ENCODE peak calls at places on chromosomes 5 and 9, in six cellular contexts. N, H, B, X, W and P are unnamed samples. For H3K9me3, the result is how much of the 10 kb centered on the place peaks cover.

GRCh38 chr5:71778678-71779276 is 59.7 kb downstream of the CARTPT start:
- DNase-seq in N (peak), H (no peak), B (peak), X (peak), W (peak), P (peak)

GRCh38 chr9:132743886-132744544 is 73.8 kb downstream of the GTF3C4 start:
- DNase-seq in N (no peak), H (no peak), B (no peak), X (peak), W (peak), P (no peak)

GRCh38 chr5:72363146-72363802 is 43.1 kb downstream of the PTCD2 start:
- DNase-seq in N (peak), H (no peak), B (peak), X (no peak), W (no peak), P (peak)

GRCh38 chr5:167743685-167744084 is 547.8 kb upstream of the WWC1 start:
- DNase-seq in N (peak), H (no peak), B (peak), X (no peak), W (no peak), P (peak)

GRCh38 chr5:81163641-81164040 is 69.5 kb upstream of the CKMT2 start:
- DNase-seq in N (peak), H (no peak), B (no peak), X (no peak), W (no peak), P (no peak)

GRCh38 chr9:27308691-27309390 is 11.9 kb upstream of the EQTN start:
- DNase-seq in N (no peak), H (no peak), B (no peak), X (no peak), W (no peak), P (no peak)

GRCh38 chr5:24789631-24790354 is 145.0 kb upstream of the CDH10 start:
- DNase-seq in N (peak), H (no peak), B (no peak), X (no peak), W (no peak), P (no peak)

GRCh38 chr5:54520940-54521339 is 3.4 kb downstream of the SNX18 start:
- DNase-seq in N (peak), H (no peak), B (no peak), X (no peak), W (no peak), P (no peak)

GRCh38 chr9:86945868-86946711 is 1.2 kb downstream of the GAS1 start:
- DNase-seq in N (peak), H (no peak), B (peak), X (peak), W (peak), P (peak)

GRCh38 chr9:6049798-6050197 is 34.4 kb upstream of the RANBP6 start:
- DNase-seq in N (no peak), H (peak), B (no peak), X (no peak), W (no peak), P (peak)

GRCh38 chr5:51242453-51242852 is 140.8 kb upstream of the ISL1 start:
- DNase-seq in N (no peak), H (no peak), B (no peak), X (no peak), W (no peak), P (no peak)

GRCh38 chr5:59542841-59543825 is 350.4 kb downstream of the PDE4D start:
- DNase-seq in N (peak), H (no peak), B (no peak), X (peak), W (peak), P (no peak)

GRCh38 chr9:135815433-135816178 is 91.7 kb downstream of the CAMSAP1 start:
- DNase-seq in N (no peak), H (no peak), B (no peak), X (no peak), W (no peak), P (no peak)

GRCh38 chr9:92181296-92181695 is 66.1 kb upstream of the SPTLC1 start:
- DNase-seq in N (no peak), H (no peak), B (no peak), X (no peak), W (no peak), P (no peak)

GRCh38 chr5:109936091-109936490 is 246.4 kb downstream of the MAN2A1 start:
- DNase-seq in N (no peak), H (no peak), B (no peak), X (no peak), W (no peak), P (peak)

DNA sequence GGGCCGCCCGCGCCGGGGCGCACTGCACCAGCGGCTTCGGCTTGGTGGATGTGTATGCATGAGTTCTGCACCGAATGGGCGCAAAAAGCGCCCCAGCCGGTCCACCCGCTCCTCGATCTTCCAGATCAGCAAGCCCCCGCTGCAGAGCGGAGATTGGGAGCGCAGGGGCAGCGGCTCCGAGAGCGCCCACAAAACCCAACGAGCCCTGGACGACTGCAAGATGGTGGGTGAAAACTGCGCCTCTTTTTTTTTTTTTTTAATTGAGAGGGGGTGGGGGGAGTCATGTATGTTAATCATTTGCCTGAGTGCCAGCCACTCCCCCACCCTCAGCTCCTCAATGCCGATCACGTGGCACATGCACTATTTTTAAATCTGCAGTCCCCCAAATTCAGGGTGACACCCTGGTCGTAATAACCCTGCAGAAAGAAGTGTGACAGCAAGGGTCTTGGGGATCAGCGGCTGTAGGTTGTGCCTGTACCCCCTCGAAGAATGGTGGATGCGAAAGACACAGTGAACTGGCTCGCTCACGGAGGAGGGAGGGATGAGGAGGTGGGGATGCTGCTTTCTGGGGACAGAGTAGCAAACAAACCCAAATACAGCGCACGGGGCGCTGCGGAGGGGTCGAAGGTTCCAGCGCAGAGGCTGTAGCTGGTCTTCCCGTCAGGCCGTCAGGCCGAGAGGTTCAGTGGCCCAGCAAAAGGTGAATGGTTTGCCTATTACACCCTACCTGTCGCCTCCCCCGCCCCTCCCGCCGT is 929 bp downstream of the RGS7BP start:
- DNase-seq in N (no peak), H (no peak), B (no peak), X (peak), W (peak), P (no peak)
- TF ChIP-seq CTCF in N (no peak), H (no peak), B (no peak), X (peak), W (no peak), P (no peak)

DNA sequence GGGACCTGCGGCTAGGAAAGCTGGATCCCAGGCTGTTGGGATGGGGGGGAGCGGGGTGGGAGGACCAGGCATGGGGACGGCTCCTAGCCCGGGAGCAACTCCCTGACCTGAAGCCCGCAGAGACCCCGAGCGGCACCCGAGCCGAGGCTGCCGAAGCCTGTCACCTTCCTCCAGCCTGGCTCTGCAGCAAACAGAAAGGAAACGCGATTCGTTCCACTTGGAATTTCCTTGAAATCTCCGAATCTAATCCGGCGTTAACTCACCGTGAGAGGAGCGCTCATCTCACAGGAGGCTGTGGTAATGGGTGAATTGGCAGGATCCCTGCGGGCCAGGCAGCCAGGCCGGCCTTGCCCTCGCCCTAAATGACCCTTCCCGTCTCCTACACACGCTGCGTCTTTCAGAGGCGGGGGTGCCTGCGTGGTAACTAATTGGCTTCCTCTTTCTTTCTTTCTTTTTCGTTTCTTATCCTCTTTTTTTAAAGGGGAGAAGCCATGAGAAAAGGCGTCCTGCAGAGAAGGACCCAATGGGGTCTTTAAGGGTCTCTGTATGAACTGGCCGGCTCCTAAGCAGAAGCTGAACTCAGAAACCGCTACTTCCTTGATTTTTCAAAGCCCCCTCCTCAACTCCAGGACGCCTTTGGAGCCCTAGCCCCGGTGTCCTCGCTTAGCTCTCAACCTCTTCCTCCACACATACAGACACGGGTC is 8.5 kb downstream of the PAX5 start:
- DNase-seq in N (no peak), H (no peak), B (no peak), X (peak), W (no peak), P (no peak)
- H3K9me3 ChIP-seq in N (under half), H (under half), B (under half), X (under half), W (under half), P (under half)

GRCh38 chr5:95358320-95358719 is 32.8 kb upstream of the FAM81B start:
- DNase-seq in N (no peak), H (no peak), B (no peak), X (no peak), W (no peak), P (no peak)
- H3K4me2 ChIP-seq in N (no peak), H (no peak), B (no peak), X (no peak), W (no peak), P (no peak)

DNA sequence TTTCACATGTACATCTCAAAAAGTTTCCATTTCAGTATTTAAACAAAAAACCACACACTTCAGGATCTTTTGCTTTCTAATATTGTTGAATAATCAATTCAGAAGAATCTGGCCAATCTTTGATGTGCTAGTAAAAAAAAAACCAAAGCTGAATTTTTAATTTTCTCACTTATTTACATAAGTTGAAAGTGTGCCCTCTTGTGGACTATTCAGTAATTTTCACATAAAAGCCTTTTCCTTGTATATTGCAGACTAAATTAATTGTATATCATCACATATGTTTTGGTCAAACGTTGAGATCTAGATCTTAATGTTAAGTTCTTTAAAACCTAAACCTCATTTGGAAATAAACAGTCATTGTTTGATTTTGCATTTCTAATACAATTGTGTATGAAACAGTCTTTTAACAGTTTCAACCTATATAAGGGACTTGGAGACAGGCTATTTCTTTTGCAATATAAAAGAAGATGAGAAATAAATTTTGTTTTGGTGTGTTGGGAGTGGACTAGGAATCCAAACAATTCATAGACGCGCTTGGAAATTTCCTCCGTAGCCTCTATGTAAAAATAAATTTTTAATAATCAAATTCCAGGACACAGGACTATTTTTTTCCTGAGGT is 68.1 kb downstream of the NIPBL start:
- DNase-seq in N (peak), H (peak), B (peak), X (peak), W (peak), P (peak)
- TF ChIP-seq CTCF in N (no peak), H (peak), B (peak), X (peak), W (peak), P (peak)

GRCh38 chr5:2168601-2169416 is 286.1 kb upstream of the IRX4 start:
- DNase-seq in N (no peak), H (no peak), B (no peak), X (no peak), W (no peak), P (no peak)

GRCh38 chr5:2167671-2168070 is 284.9 kb upstream of the IRX4 start:
- DNase-seq in N (no peak), H (no peak), B (no peak), X (no peak), W (no peak), P (no peak)

GRCh38 chr5:2172471-2172870 is 289.7 kb upstream of the IRX4 start:
- DNase-seq in N (no peak), H (no peak), B (no peak), X (no peak), W (no peak), P (no peak)

GRCh38 chr5:2169417-2169787 is 286.7 kb upstream of the IRX4 start:
- DNase-seq in N (no peak), H (no peak), B (no peak), X (no peak), W (no peak), P (no peak)

GRCh38 chr5:2169862-2170820 is 287.4 kb upstream of the IRX4 start:
- DNase-seq in N (no peak), H (no peak), B (no peak), X (no peak), W (no peak), P (no peak)
- H3K9me3 ChIP-seq in N (under half), H (under half), B (under half), X (under half), W (under half), P (under half)

GRCh38 chr9:107306308-107306707 is 23.2 kb downstream of the RAD23B start:
- DNase-seq in N (no peak), H (no peak), B (no peak), X (no peak), W (no peak), P (no peak)

GRCh38 chr9:107312651-107313050 is 29.6 kb downstream of the RAD23B start:
- DNase-seq in N (peak), H (no peak), B (peak), X (peak), W (no peak), P (no peak)

GRCh38 chr9:107309271-107309670 is 26.2 kb downstream of the RAD23B start:
- DNase-seq in N (peak), H (no peak), B (no peak), X (no peak), W (no peak), P (no peak)

GRCh38 chr9:107307331-107307730 is 24.3 kb downstream of the RAD23B start:
- DNase-seq in N (no peak), H (no peak), B (peak), X (no peak), W (no peak), P (no peak)

DNA sequence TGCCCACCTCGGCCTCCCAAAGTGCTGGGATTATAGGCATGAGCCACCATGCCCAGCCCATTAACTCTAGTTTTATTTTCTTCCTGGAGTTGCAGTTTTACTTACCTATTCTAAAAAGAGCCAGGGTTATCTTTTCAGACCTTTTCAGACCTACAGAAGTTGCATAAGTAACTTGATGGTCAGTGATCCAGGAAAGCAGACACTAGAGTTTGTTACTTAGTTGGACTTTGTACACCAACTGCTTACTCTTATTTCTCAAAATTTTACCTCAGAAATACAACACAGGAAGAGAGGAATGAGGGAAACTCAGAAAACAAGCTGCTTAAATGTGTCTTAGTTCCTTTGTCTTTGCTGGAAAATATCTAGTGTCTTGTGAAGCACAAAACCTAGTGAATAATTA is 25.4 kb downstream of the RAD23B start:
- DNase-seq in N (no peak), H (no peak), B (no peak), X (no peak), W (no peak), P (no peak)
- H3K4me2 ChIP-seq in N (no peak), H (no peak), B (no peak), X (no peak), W (no peak), P (no peak)

DNA sequence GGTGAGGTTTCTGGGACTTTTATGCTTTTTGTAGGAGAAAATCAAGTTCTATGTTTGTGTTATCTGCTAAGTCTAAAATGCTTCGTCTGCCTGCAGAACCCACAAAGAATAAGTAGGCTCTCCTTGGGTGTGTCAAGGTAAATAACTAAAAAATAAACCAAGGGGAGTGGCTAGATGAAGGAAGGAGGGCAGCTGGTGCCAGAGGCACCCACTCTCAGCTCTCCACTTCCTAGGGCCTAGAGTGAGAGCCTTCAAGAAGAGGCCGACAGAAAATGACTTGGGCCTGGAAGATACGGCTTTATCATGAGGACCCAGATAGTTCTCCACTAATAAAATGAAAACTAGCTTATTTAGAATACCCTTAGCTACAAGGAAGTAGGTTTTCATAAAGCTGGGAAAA is 147.4 kb downstream of the CDK5RAP2 start:
- DNase-seq in N (no peak), H (no peak), B (no peak), X (no peak), W (no peak), P (no peak)
- TF ChIP-seq CTCF in N (no peak), H (no peak), B (no peak), X (no peak), W (no peak), P (no peak)

GRCh38 chr9:113012492-113012891 is 500 bp upstream of the ZNF883 start:
- DNase-seq in N (no peak), H (peak), B (no peak), X (no peak), W (peak), P (no peak)
- H3K9me3 ChIP-seq in N (under half), H (under half), B (under half), X (under half), W (under half), P (under half)

GRCh38 chr5:175847061-175847460 is 24.3 kb upstream of the CPLX2 start:
- DNase-seq in N (no peak), H (no peak), B (no peak), X (no peak), W (no peak), P (no peak)
- H3K4me2 ChIP-seq in N (no peak), H (no peak), B (no peak), X (no peak), W (no peak), P (no peak)

GRCh38 chr9:97938081-97938644 is at the start of gene HEMGN:
- DNase-seq in N (no peak), H (no peak), B (no peak), X (no peak), W (no peak), P (no peak)
- TF ChIP-seq CTCF in N (no peak), H (no peak), B (no peak), X (no peak), W (no peak), P (no peak)